ENCODE peak calls at places on chromosome 4, in nine cellular contexts. B is PC-9; K is psoas muscle; N is activated T-cell treated with anti-CD3 and anti-CD28 coated beads for 24 hours; Q is central memory CD4-positive, alpha-beta T cell; U is endothelial cell of umbilical vein; C is GF-D8; J is bronchial epithelial cell; I is dermis microvascular lymphatic vessel endothelial cell. P is an unnamed sample.

GRCh38 chr4:138671106-138671505 is 344.5 kb upstream of the NOCT start:
- DNase-seq in J (no peak), B (no peak), U (no peak), N (no peak), Q (no peak), I (no peak), C (no peak), K (no peak), P (no peak)

GRCh38 chr4:10596586-10597285 is 87.8 kb downstream of the CLNK start:
- DNase-seq in C (no peak), K (no peak), U (no peak), N (no peak), J (no peak), I (no peak), Q (no peak), B (no peak), P (no peak)

GRCh38 chr4:145679991-145680455 is at the start of gene C4orf51:
- DNase-seq in C (no peak), B (peak), J (peak), K (no peak), Q (no peak), N (no peak), I (no peak), U (peak), P (no peak)

GRCh38 chr4:179095585-179096228 is 1653.5 kb upstream of the AGA start:
- DNase-seq in I (no peak), K (no peak), J (peak), Q (no peak), N (no peak), U (no peak), B (no peak), C (no peak), P (no peak)

GRCh38 chr4:129246850-129247542 is 151.0 kb downstream of the C4orf33 start:
- DNase-seq in Q (no peak), N (no peak), K (no peak), B (no peak), I (no peak), J (no peak), U (no peak), C (no peak), P (no peak)

GRCh38 chr4:7155611-7156071 is 36.7 kb upstream of the SORCS2 start:
- DNase-seq in U (peak), N (no peak), J (no peak), K (peak), B (no peak), I (no peak), Q (no peak), C (no peak), P (peak)

GRCh38 chr4:102713096-102713495 is 47.7 kb downstream of the MANBA start:
- DNase-seq in N (no peak), K (no peak), B (no peak), C (no peak), Q (no peak), U (no peak), I (no peak), J (peak), P (no peak)

GRCh38 chr4:160510925-160511324 is 1408.0 kb downstream of the RAPGEF2 start:
- DNase-seq in N (no peak), Q (no peak), J (peak), I (no peak), B (peak), U (no peak), C (no peak), K (no peak), P (no peak)

P was measured in tibial artery.